ENCODE peak calls at places on chromosome 10, in six cellular contexts. One of them, this sample, is unnamed.

GRCh38 chr10:112213098-112213823 is 29.7 kb upstream of the GPAM start:
- DNase-seq in stimulated activated CD8-positive, alpha-beta memory T cell treated with anti-CD3 and anti-CD28 coated beads, Interleukin-4, amount 100 ng/mL, for 1 hour: no peak
- DNase-seq in EL: no peak
- DNase-seq in CD8-positive, alpha-beta memory T cell: no peak
- DNase-seq in T-helper 1 cell: no peak
- DNase-seq in IMR-90: no peak
- DNase-seq in this sample: no peak

GRCh38 chr10:104117839-104118323 is 4.1 kb upstream of the SFR1 start:
- DNase-seq in stimulated activated CD8-positive, alpha-beta memory T cell treated with anti-CD3 and anti-CD28 coated beads, Interleukin-4, amount 100 ng/mL, for 1 hour: no peak
- DNase-seq in EL: peak
- DNase-seq in CD8-positive, alpha-beta memory T cell: no peak
- DNase-seq in T-helper 1 cell: no peak
- DNase-seq in IMR-90: peak
- DNase-seq in this sample: no peak

GRCh38 chr10:25176421-25176968 is 1.7 kb downstream of the GPR158 start:
- DNase-seq in stimulated activated CD8-positive, alpha-beta memory T cell treated with anti-CD3 and anti-CD28 coated beads, Interleukin-4, amount 100 ng/mL, for 1 hour: no peak
- DNase-seq in EL: no peak
- DNase-seq in CD8-positive, alpha-beta memory T cell: no peak
- DNase-seq in T-helper 1 cell: no peak
- DNase-seq in IMR-90: no peak
- DNase-seq in this sample: no peak

GRCh38 chr10:74058071-74058470 is 60.2 kb downstream of the VCL start:
- DNase-seq in stimulated activated CD8-positive, alpha-beta memory T cell treated with anti-CD3 and anti-CD28 coated beads, Interleukin-4, amount 100 ng/mL, for 1 hour: no peak
- DNase-seq in EL: no peak
- DNase-seq in CD8-positive, alpha-beta memory T cell: no peak
- DNase-seq in T-helper 1 cell: peak
- DNase-seq in IMR-90: no peak
- DNase-seq in this sample: no peak

GRCh38 chr10:97792058-97792721 is 20.4 kb upstream of the SFRP5 start:
- DNase-seq in stimulated activated CD8-positive, alpha-beta memory T cell treated with anti-CD3 and anti-CD28 coated beads, Interleukin-4, amount 100 ng/mL, for 1 hour: peak
- DNase-seq in EL: peak
- DNase-seq in CD8-positive, alpha-beta memory T cell: peak
- DNase-seq in T-helper 1 cell: peak
- DNase-seq in IMR-90: peak
- DNase-seq in this sample: peak

GRCh38 chr10:44376504-44377099 is 8.3 kb downstream of the CXCL12 start:
- DNase-seq in stimulated activated CD8-positive, alpha-beta memory T cell treated with anti-CD3 and anti-CD28 coated beads, Interleukin-4, amount 100 ng/mL, for 1 hour: no peak
- DNase-seq in EL: peak
- DNase-seq in CD8-positive, alpha-beta memory T cell: no peak
- DNase-seq in T-helper 1 cell: no peak
- DNase-seq in IMR-90: no peak
- DNase-seq in this sample: no peak

GRCh38 chr10:99996934-99997648 is 12.7 kb downstream of the DNMBP start:
- DNase-seq in stimulated activated CD8-positive, alpha-beta memory T cell treated with anti-CD3 and anti-CD28 coated beads, Interleukin-4, amount 100 ng/mL, for 1 hour: no peak
- DNase-seq in EL: peak
- DNase-seq in CD8-positive, alpha-beta memory T cell: no peak
- DNase-seq in T-helper 1 cell: no peak
- DNase-seq in IMR-90: peak
- DNase-seq in this sample: no peak

GRCh38 chr10:127832456-127832855 is 60.3 kb downstream of the CLRN3 start:
- DNase-seq in stimulated activated CD8-positive, alpha-beta memory T cell treated with anti-CD3 and anti-CD28 coated beads, Interleukin-4, amount 100 ng/mL, for 1 hour: no peak
- DNase-seq in EL: no peak
- DNase-seq in CD8-positive, alpha-beta memory T cell: no peak
- DNase-seq in T-helper 1 cell: no peak
- DNase-seq in IMR-90: no peak
- DNase-seq in this sample: no peak

GRCh38 chr10:113158183-113158582 is 208.1 kb downstream of the TCF7L2 start:
- DNase-seq in stimulated activated CD8-positive, alpha-beta memory T cell treated with anti-CD3 and anti-CD28 coated beads, Interleukin-4, amount 100 ng/mL, for 1 hour: no peak
- DNase-seq in EL: peak
- DNase-seq in CD8-positive, alpha-beta memory T cell: no peak
- DNase-seq in T-helper 1 cell: no peak
- DNase-seq in IMR-90: peak
- DNase-seq in this sample: peak

GRCh38 chr10:11653758-11654471 is 42.5 kb upstream of the USP6NL start:
- DNase-seq in stimulated activated CD8-positive, alpha-beta memory T cell treated with anti-CD3 and anti-CD28 coated beads, Interleukin-4, amount 100 ng/mL, for 1 hour: no peak
- DNase-seq in EL: no peak
- DNase-seq in CD8-positive, alpha-beta memory T cell: no peak
- DNase-seq in T-helper 1 cell: no peak
- DNase-seq in IMR-90: no peak
- DNase-seq in this sample: no peak

GRCh38 chr10:71975891-71976725 is 11.9 kb downstream of the CHST3 start:
- DNase-seq in stimulated activated CD8-positive, alpha-beta memory T cell treated with anti-CD3 and anti-CD28 coated beads, Interleukin-4, amount 100 ng/mL, for 1 hour: no peak
- DNase-seq in EL: peak
- DNase-seq in CD8-positive, alpha-beta memory T cell: no peak
- DNase-seq in T-helper 1 cell: no peak
- DNase-seq in IMR-90: peak
- DNase-seq in this sample: peak

GRCh38 chr10:116555882-116556281 is 10.2 kb downstream of the PNLIP start:
- DNase-seq in stimulated activated CD8-positive, alpha-beta memory T cell treated with anti-CD3 and anti-CD28 coated beads, Interleukin-4, amount 100 ng/mL, for 1 hour: no peak
- DNase-seq in EL: no peak
- DNase-seq in CD8-positive, alpha-beta memory T cell: no peak
- DNase-seq in T-helper 1 cell: no peak
- DNase-seq in IMR-90: no peak
- DNase-seq in this sample: no peak

GRCh38 chr10:95374597-95375209 is 83.9 kb upstream of the PDLIM1 start:
- DNase-seq in stimulated activated CD8-positive, alpha-beta memory T cell treated with anti-CD3 and anti-CD28 coated beads, Interleukin-4, amount 100 ng/mL, for 1 hour: no peak
- DNase-seq in EL: peak
- DNase-seq in CD8-positive, alpha-beta memory T cell: peak
- DNase-seq in T-helper 1 cell: peak
- DNase-seq in IMR-90: peak
- DNase-seq in this sample: peak

GRCh38 chr10:131561897-131562296 is 250.4 kb upstream of the TCERG1L start:
- DNase-seq in stimulated activated CD8-positive, alpha-beta memory T cell treated with anti-CD3 and anti-CD28 coated beads, Interleukin-4, amount 100 ng/mL, for 1 hour: no peak
- DNase-seq in EL: no peak
- DNase-seq in CD8-positive, alpha-beta memory T cell: no peak
- DNase-seq in T-helper 1 cell: no peak
- DNase-seq in IMR-90: no peak
- DNase-seq in this sample: no peak

GRCh38 chr10:30199376-30200018 is 140.1 kb upstream of the JCAD start:
- DNase-seq in stimulated activated CD8-positive, alpha-beta memory T cell treated with anti-CD3 and anti-CD28 coated beads, Interleukin-4, amount 100 ng/mL, for 1 hour: no peak
- DNase-seq in EL: no peak
- DNase-seq in CD8-positive, alpha-beta memory T cell: no peak
- DNase-seq in T-helper 1 cell: no peak
- DNase-seq in IMR-90: no peak
- DNase-seq in this sample: no peak

GRCh38 chr10:131438665-131439064 is 127.1 kb upstream of the TCERG1L start:
- DNase-seq in stimulated activated CD8-positive, alpha-beta memory T cell treated with anti-CD3 and anti-CD28 coated beads, Interleukin-4, amount 100 ng/mL, for 1 hour: no peak
- DNase-seq in EL: no peak
- DNase-seq in CD8-positive, alpha-beta memory T cell: no peak
- DNase-seq in T-helper 1 cell: no peak
- DNase-seq in IMR-90: no peak
- DNase-seq in this sample: no peak

GRCh38 chr10:31368724-31369123 is 49.7 kb downstream of the ZEB1 start:
- DNase-seq in stimulated activated CD8-positive, alpha-beta memory T cell treated with anti-CD3 and anti-CD28 coated beads, Interleukin-4, amount 100 ng/mL, for 1 hour: no peak
- DNase-seq in EL: no peak
- DNase-seq in CD8-positive, alpha-beta memory T cell: no peak
- DNase-seq in T-helper 1 cell: no peak
- DNase-seq in IMR-90: no peak
- DNase-seq in this sample: no peak

GRCh38 chr10:43043773-43044394 is 33.0 kb upstream of the RET start:
- DNase-seq in stimulated activated CD8-positive, alpha-beta memory T cell treated with anti-CD3 and anti-CD28 coated beads, Interleukin-4, amount 100 ng/mL, for 1 hour: no peak
- DNase-seq in EL: no peak
- DNase-seq in CD8-positive, alpha-beta memory T cell: no peak
- DNase-seq in T-helper 1 cell: no peak
- DNase-seq in IMR-90: no peak
- DNase-seq in this sample: no peak

GRCh38 chr10:124127563-124127962 is 34.2 kb upstream of the CHST15 start:
- DNase-seq in stimulated activated CD8-positive, alpha-beta memory T cell treated with anti-CD3 and anti-CD28 coated beads, Interleukin-4, amount 100 ng/mL, for 1 hour: no peak
- DNase-seq in EL: no peak
- DNase-seq in CD8-positive, alpha-beta memory T cell: no peak
- DNase-seq in T-helper 1 cell: no peak
- DNase-seq in IMR-90: no peak
- DNase-seq in this sample: no peak

GRCh38 chr10:16891375-16892313 is 74.4 kb upstream of the RSU1 start:
- DNase-seq in stimulated activated CD8-positive, alpha-beta memory T cell treated with anti-CD3 and anti-CD28 coated beads, Interleukin-4, amount 100 ng/mL, for 1 hour: peak
- DNase-seq in EL: peak
- DNase-seq in CD8-positive, alpha-beta memory T cell: peak
- DNase-seq in T-helper 1 cell: peak
- DNase-seq in IMR-90: peak
- DNase-seq in this sample: peak